ENCODE peak calls at places on chromosomes 3 and 15, in seven cellular contexts. L, V, Q, R, I, O and C are unnamed samples.

GRCh38 chr3:52527039-52527731 is 6.5 kb downstream of the NT5DC2 start:
- DNase-seq in O (no peak), Q (peak; percentile 60), I (no peak), V (no peak), R (no peak), L (peak; percentile 47), C (no peak)

GRCh38 chr15:82793737-82794136 is 12.1 kb downstream of the FSD2 start:
- DNase-seq in Q (no peak), R (no peak), I (no peak), O (no peak), V (no peak), L (no peak), C (no peak)

GRCh38 chr3:30448946-30449686 is 157.3 kb upstream of the TGFBR2 start:
- DNase-seq in R (no peak), O (peak; percentile 37), V (no peak), Q (no peak), I (no peak), L (no peak), C (no peak)

GRCh38 chr15:78203346-78204225 is 30.8 kb downstream of the ACSBG1 start:
- DNase-seq in I (no peak), L (peak; percentile 58), Q (no peak), V (no peak), O (no peak), R (no peak), C (no peak)

GRCh38 chr3:20769430-20769829 is 583.4 kb upstream of the SGO1 start:
- DNase-seq in V (no peak), I (no peak), Q (no peak), O (no peak), L (no peak), R (peak; percentile 1), C (no peak)

GRCh38 chr15:70210076-70210475 is 112.4 kb upstream of the TLE3 start:
- DNase-seq in I (no peak), R (no peak), O (no peak), L (no peak), Q (no peak), V (no peak), C (no peak)

GRCh38 chr15:62497356-62497755 is 332.3 kb upstream of the C2CD4B start:
- DNase-seq in I (no peak), O (peak; percentile 62), R (no peak), V (no peak), L (no peak), Q (no peak), C (peak; percentile 43)

GRCh38 chr3:30486386-30486785 is 120.0 kb upstream of the TGFBR2 start:
- DNase-seq in O (no peak), Q (no peak), R (no peak), V (no peak), L (no peak), I (no peak), C (no peak)

GRCh38 chr3:30658328-30659052 is 52.1 kb downstream of the TGFBR2 start:
- DNase-seq in V (peak; percentile 68), Q (no peak), L (no peak), O (peak; percentile 81), I (peak; percentile 43), R (no peak), C (peak; percentile 70)

GRCh38 chr3:44159901-44160300 is 81.8 kb upstream of the TOPAZ1 start:
- DNase-seq in V (no peak), O (no peak), I (no peak), R (no peak), Q (no peak), L (no peak), C (no peak)

GRCh38 chr3:145807990-145808389 is 353.0 kb downstream of the PLOD2 start:
- DNase-seq in Q (no peak), L (no peak), R (peak; percentile 78), V (peak; percentile 9), I (no peak), O (peak; percentile 6), C (peak; percentile 65)

GRCh38 chr3:72123908-72124441 is 339.0 kb upstream of the PROK2 start:
- DNase-seq in O (peak; percentile 85), R (no peak), V (peak; percentile 80), L (no peak), Q (no peak), I (peak; percentile 34), C (peak; percentile 93)

GRCh38 chr3:157469571-157470294 is 33.1 kb downstream of the PTX3 start:
- DNase-seq in V (no peak), I (no peak), O (peak; percentile 23), R (no peak), L (no peak), Q (no peak), C (peak; percentile 16)

GRCh38 chr3:24401811-24402185 is 92.9 kb downstream of the THRB start:
- DNase-seq in V (no peak), R (no peak), I (no peak), O (no peak), L (peak; percentile 66), Q (no peak), C (no peak)

GRCh38 chr15:42582569-42583235 is 7.3 kb downstream of the STARD9 start:
- DNase-seq in I (no peak), V (no peak), L (no peak), R (no peak), O (no peak), Q (no peak), C (no peak)
- H3K4me3 ChIP-seq in I (no peak overlapping the region), V (no peak overlapping the region), L (no peak overlapping the region), R (no peak overlapping the region), O (no peak overlapping the region), Q (no peak overlapping the region), C (no peak overlapping the region)

GRCh38 chr3:53748512-53749271 is 97.5 kb downstream of the CHDH start:
- DNase-seq in I (no peak), V (peak; percentile 76), R (no peak), L (no peak), Q (no peak), O (no peak), C (no peak)
- H3K4me3 ChIP-seq in I (no peak overlapping the region), V (peak overlapping the region; percentile 13), R (no peak overlapping the region), L (no peak overlapping the region), Q (no peak overlapping the region), O (no peak overlapping the region), C (no peak overlapping the region)

GRCh38 chr3:116446037-116446436 is 750 bp upstream of the LSAMP start:
- DNase-seq in L (no peak), R (no peak), V (no peak), Q (no peak), O (no peak), I (no peak), C (no peak)

GRCh38 chr3:116445291-116445841 is at the start of gene LSAMP:
- DNase-seq in V (no peak), L (peak; percentile 56), O (peak; percentile 62), Q (no peak), I (no peak), R (peak; percentile 75), C (peak; percentile 51)

GRCh38 chr3:116444099-116444700 is 1.1 kb downstream of the LSAMP start:
- DNase-seq in V (no peak), Q (no peak), O (no peak), R (no peak), I (no peak), L (no peak), C (no peak)

GRCh38 chr3:116443096-116443793 is 2.0 kb downstream of the LSAMP start:
- DNase-seq in Q (no peak), I (no peak), R (no peak), O (peak; percentile 20), L (no peak), V (no peak), C (no peak)

DNA sequence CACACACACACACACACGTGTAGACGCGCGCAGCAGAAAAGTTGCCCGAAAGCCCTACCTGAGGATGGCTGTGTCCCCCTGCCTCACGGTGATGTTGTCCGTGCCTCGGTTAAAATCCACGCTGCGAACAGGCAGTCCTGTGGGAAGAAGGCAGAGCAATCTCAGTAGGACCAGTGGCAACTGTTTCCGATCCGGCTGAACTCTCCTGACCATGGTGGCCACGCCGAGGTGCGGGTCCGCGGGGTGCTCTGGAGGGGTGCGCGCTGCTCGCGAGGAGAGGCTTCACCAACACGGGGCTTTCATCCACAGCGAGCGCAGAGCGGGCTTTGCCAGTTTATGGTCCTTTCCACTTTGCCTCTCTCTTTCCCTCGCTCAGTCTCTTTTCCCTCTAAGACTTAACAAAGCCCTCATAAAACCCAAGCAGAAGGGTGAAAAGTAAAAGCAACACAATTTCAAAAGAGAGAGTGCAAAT is 432 bp downstream of the LSAMP start:
- DNase-seq in L (peak; percentile 52), I (no peak), Q (no peak), V (no peak), O (peak; percentile 50), R (no peak), C (no peak)
- H3K4me3 ChIP-seq in L (no peak overlapping the region), I (peak overlapping the region; percentile 68), Q (peak overlapping the region; percentile 45), V (no peak overlapping the region), O (peak overlapping the region; percentile 70), R (peak overlapping the region; percentile 70), C (no peak overlapping the region)

DNA sequence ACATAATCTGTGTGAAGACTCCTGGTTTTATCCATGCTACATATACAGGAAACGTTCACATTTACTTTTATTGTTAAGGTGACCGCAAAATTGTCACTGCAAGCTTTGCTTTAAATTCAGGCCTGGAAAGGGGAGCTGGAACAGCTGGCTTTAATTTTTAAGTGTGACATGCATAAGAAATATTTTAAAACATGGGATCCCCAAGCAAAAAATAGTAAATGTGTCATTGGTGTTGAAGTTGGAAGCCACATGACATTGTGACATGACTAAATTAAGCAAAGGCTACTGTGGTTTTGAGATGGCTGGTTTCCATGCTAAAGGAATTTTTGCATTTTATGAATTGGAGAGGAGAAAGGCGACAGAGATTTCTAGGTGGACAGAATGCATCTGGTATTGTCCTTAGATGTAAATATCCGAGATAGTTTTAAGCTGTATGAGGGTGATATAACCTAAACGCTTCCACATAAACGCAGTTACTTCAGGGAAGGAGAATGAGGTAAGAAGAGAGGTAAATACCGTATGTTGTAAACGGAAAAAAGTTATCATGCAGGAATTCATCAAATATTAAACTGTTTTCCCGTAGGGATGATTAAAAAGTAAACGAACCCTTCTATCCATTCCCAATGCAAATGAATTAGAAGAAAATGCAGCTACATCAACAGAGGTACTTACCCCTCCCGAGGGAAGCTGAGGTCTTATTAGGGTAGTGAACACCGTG is 927 bp upstream of the FYTTD1 start:
- DNase-seq in L (no peak), V (no peak), O (peak; percentile 81), Q (no peak), I (no peak), R (no peak), C (peak; percentile 43)
- H3K4me3 ChIP-seq in L (peak overlapping the region; percentile 81), V (peak overlapping the region; percentile 89), O (peak overlapping the region; percentile 84), Q (peak overlapping the region; percentile 91), I (peak overlapping the region; percentile 82), R (peak overlapping the region; percentile 40), C (peak overlapping the region; percentile 79)

DNA sequence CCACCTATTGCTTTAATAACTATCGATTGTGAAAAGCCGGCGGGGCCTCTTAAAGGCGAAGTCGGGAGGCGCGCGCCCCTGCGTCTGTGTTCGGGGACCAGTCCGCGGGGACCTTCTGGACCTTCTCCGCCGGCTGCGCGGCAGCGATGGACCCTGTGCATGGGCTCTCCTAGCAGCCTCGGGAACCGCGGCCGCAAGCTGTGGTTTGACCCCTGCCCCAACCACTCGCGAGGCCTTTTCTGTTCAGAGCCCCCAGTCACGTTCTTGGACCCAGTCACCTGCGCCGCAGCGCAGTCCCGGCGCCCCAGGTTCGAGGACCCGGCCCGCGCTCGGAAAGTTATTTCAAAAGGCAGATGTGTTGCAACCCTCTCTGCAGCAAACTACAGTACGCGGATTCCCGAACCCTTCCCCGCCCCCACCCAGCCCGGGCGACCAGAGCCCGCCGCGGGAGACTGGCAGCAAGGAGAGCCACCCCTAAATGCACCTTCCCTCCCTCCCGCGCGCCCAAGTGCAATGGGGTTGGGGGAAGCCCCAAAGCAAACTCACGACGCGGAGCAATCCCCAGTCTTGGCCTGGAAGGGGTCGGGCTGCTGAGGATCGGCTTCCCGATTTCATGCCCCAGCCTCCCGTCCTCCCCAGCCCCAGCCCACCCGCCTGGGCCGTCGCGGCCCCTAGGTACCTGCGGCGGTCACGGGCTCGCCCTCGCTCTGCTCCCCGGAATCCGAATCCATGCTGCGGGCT is 671 bp downstream of the TNFAIP8L3 start:
- DNase-seq in L (peak; percentile 71), O (peak; percentile 61), Q (no peak), R (peak; percentile 33), I (no peak), V (no peak), C (peak; percentile 66)
- H3K4me3 ChIP-seq in L (peak overlapping the region; percentile 18), O (peak overlapping the region; percentile 81), Q (peak overlapping the region; percentile 59), R (peak overlapping the region; percentile 2), I (peak overlapping the region; percentile 58), V (peak overlapping the region; percentile 38), C (peak overlapping the region; percentile 78)